ENCODE peak calls at places on chromosomes 12 and 14, in five cellular contexts. K is fibroblast of lung, C is cardiac muscle cell, G is mucosa of descending colon, I is astrocyte of the spinal cord. P is an unnamed sample.

GRCh38 chr12:98671459-98671858 is 26.4 kb downstream of the APAF1 start:
- DNase-seq in K (no peak), C (peak; percentile 15), G (no peak), I (no peak), P (no peak)

GRCh38 chr12:64745259-64745807 is 13.9 kb downstream of the GNS start:
- DNase-seq in K (no peak), C (no peak), G (no peak), I (no peak), P (no peak)

GRCh38 chr12:74847169-74847568 is 309.5 kb downstream of the ATXN7L3B start:
- DNase-seq in K (no peak), C (no peak), G (no peak), I (no peak), P (no peak)

GRCh38 chr12:45877069-45877468 is 113.3 kb downstream of the SCAF11 start:
- DNase-seq in K (no peak), C (no peak), G (no peak), I (no peak), P (no peak)

GRCh38 chr12:59736359-59736758 is 140.5 kb downstream of the SLC16A7 start:
- DNase-seq in K (no peak), C (no peak), G (no peak), I (no peak), P (no peak)

GRCh38 chr14:29148221-29148620 is 381.6 kb downstream of the FOXG1 start:
- DNase-seq in K (no peak), C (no peak), G (no peak), I (no peak), P (no peak)

GRCh38 chr12:67019070-67019469 is 250.1 kb upstream of the CAND1 start:
- DNase-seq in K (no peak), C (no peak), G (no peak), I (peak; percentile 23), P (no peak)

GRCh38 chr12:130574402-130574801 is 141.7 kb downstream of the RIMBP2 start:
- DNase-seq in K (no peak), C (no peak), G (no peak), I (no peak), P (no peak)

GRCh38 chr12:41277019-41277770 is 89.1 kb downstream of the PDZRN4 start:
- DNase-seq in K (peak; percentile 65), C (peak; percentile 58), G (no peak), I (peak; percentile 40), P (peak; percentile 43)

GRCh38 chr12:130816055-130816454 is 23.0 kb downstream of the STX2 start:
- DNase-seq in K (no peak), C (peak; percentile 15), G (no peak), I (no peak), P (no peak)

GRCh38 chr12:45866299-45866698 is 124.1 kb downstream of the SCAF11 start:
- DNase-seq in K (no peak), C (no peak), G (no peak), I (no peak), P (no peak)

GRCh38 chr12:114392909-114393308 is 13.0 kb downstream of the TBX5 start:
- DNase-seq in K (no peak), C (no peak), G (no peak), I (no peak), P (no peak)

GRCh38 chr14:57480044-57480443 is 13.6 kb downstream of the CCDC198 start:
- DNase-seq in K (peak; percentile 2), C (no peak), G (no peak), I (no peak), P (no peak)

GRCh38 chr14:90728951-90729350 is 87.3 kb downstream of the TTC7B start:
- DNase-seq in K (no peak), C (no peak), G (no peak), I (no peak), P (no peak)

GRCh38 chr12:57611810-57612710 is 825 bp downstream of the ARHGEF25 start:
- DNase-seq in K (no peak), C (no peak), G (no peak), I (no peak), P (no peak)

GRCh38 chr12:6226701-6227096 is 26.5 kb downstream of the CD9 start:
- DNase-seq in K (no peak), C (no peak), G (peak; percentile 72), I (no peak), P (no peak)

GRCh38 chr12:65695077-65695865 is 129.0 kb upstream of the HMGA2 start:
- DNase-seq in K (peak; percentile 96), C (peak; percentile 38), G (no peak), I (peak; percentile 99), P (no peak)

GRCh38 chr12:50017653-50018052 is 7.6 kb downstream of the RACGAP1 start:
- DNase-seq in K (peak; percentile 93), C (no peak), G (no peak), I (no peak), P (no peak)

GRCh38 chr12:113154351-113154973 is 4.9 kb downstream of the CFAP73 start:
- DNase-seq in K (peak; percentile 14), C (peak; percentile 75), G (no peak), I (no peak), P (peak; percentile 64)

GRCh38 chr14:22276913-22277816 is 311.9 kb downstream of the DAD1 start:
- DNase-seq in K (peak; percentile 29), C (peak; percentile 18), G (no peak), I (peak; percentile 46), P (no peak)

GRCh38 chr14:65153101-65153500 is 50.8 kb upstream of the MAX start:
- DNase-seq in K (no peak), C (no peak), G (peak; percentile 69), I (no peak), P (no peak)

GRCh38 chr12:94841171-94841570 is 162.3 kb downstream of the NDUFA12 start:
- DNase-seq in K (peak; percentile 68), C (no peak), G (no peak), I (no peak), P (no peak)

GRCh38 chr14:35389315-35389667 is 15.3 kb downstream of the NFKBIA start:
- DNase-seq in K (no peak), C (no peak), G (no peak), I (no peak), P (no peak)

GRCh38 chr12:14651371-14651770 is 45.0 kb downstream of the GUCY2C start:
- DNase-seq in K (no peak), C (no peak), G (no peak), I (no peak), P (no peak)

GRCh38 chr12:14654416-14654815 is 42.0 kb downstream of the GUCY2C start:
- DNase-seq in K (no peak), C (no peak), G (no peak), I (no peak), P (no peak)

GRCh38 chr12:14654842-14655241 is 41.6 kb downstream of the GUCY2C start:
- DNase-seq in K (no peak), C (no peak), G (no peak), I (no peak), P (no peak)

GRCh38 chr12:14655284-14655683 is 41.1 kb downstream of the GUCY2C start:
- DNase-seq in K (no peak), C (no peak), G (no peak), I (no peak), P (no peak)

DNA sequence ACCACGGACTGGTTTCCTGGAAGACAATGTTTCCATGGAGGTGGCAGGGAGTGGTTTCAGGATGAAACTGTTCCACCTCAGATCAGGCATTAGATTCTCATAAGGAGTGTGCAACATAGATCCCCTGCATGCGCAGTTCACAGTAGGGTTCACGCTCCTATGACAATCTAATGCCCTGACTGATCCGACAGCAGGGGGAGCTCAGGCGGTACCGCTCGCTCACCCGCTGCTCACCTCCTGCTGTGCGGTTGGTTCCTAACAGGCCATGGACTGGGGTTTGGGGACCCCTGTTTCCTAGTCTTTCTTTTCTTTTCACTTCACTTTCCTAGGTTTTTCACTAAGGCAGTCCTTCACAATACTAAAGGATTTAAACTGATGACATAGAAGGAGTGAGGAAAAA is 39.6 kb downstream of the GUCY2C start:
- DNase-seq in K (no peak), C (no peak), G (no peak), I (no peak), P (no peak)
- TF ChIP-seq CTCF in K (no peak), C (no peak), G (no peak), I (no peak), P (no peak)

DNA sequence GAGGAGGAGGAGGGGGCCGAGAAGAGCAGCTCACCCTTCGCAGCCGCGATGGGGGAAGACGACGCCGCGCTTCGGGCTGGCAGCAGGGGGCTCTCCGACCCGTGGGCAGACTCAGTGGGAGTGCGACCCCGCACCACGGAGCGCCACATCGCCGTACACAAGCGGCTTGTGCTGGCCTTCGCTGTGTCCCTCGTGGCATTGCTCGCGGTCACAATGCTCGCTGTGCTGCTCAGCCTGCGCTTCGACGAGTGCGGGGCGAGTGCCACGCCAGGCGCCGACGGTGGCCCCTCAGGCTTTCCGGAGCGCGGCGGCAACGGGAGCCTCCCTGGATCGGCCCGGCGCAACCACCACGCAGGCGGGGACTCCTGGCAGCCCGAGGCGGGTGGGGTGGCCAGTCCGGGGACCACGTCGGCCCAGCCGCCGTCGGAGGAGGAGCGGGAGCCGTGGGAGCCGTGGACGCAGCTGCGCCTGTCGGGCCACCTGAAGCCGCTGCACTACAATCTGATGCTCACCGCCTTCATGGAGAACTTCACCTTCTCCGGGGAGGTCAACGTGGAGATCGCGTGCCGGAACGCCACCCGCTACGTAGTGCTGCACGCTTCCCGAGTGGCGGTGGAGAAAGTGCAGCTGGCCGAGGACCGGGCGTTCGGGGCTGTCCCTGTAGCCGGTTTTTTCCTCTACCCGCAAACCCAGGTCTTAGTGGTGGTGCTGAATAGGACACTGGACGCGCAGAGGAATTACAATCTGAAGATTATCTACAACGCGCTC is 745 bp downstream of the TRHDE start:
- DNase-seq in K (peak; percentile 73), C (peak; percentile 27), G (no peak), I (peak; percentile 58), P (peak; percentile 50)
- TF ChIP-seq CTCF in K (no peak), C (no peak), G (no peak), I (peak; percentile 30), P (no peak)

DNA sequence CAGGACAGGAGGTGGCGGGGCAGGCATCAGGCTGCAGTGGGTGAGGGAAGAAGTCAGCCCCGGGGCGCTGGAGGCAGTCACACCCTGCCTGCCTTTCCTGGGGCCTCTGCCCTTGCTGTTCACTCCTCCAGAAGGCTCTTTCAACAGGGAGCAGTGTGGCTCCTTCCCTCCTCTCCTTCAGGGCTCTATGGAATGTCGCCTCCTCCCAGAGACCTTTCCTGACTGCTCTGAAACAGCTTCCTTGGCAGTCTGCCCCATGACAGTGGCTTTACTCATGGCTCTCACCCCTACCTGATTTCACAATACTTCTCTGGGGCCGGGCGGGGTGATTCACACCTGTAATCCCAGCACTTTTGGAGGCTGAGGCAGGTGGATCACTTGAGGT is 7.1 kb downstream of the RHOF start:
- DNase-seq in K (peak; percentile 81), C (no peak), G (peak; percentile 74), I (peak; percentile 67), P (no peak)
- TF ChIP-seq CTCF in K (no peak), C (peak; percentile 8), G (no peak), I (no peak), P (no peak)

DNA sequence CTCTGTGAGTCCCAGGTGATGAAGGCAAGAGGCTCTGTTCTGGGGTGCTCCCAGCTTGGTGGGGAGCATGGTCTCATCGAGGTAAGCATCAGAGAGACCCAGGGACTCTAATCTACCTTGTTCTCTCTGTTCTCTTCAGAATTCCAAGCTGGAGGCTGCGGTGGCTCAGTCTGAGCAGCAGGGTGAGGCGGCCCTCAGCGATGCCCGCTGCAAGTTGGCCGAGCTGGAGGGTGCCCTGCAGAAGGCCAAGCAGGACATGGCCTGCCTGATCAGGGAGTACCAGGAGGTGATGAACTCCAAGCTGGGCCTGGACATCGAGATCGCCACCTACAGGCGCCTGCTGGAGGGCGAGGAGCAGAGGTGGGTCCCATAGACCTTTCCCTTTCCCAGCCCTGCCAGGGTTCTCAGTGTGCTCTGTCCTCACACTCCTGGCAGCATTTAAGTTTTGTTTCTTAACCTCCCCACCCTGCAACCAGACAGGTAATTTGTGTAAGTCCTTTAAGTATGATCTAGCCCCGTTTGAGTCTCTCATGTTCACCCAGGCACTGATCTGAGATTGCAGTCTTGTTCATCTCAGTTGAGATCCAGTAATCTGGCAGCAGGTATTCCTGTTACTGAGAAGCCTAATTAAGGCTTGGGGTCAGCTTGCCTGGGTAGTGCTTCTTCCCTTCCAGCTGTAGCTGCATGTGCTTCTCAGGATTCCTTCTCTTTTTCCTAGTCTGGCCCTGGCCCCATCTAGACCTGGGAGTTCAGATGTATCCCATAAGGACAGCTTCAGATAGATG is 14.8 kb upstream of the KRT81 start:
- DNase-seq in K (no peak), C (no peak), G (no peak), I (no peak), P (no peak)
- TF ChIP-seq CTCF in K (peak; percentile 7), C (peak; percentile 50), G (no peak), I (peak; percentile 36), P (peak; percentile 35)